ENCODE peak calls at places on chromosomes 16 and 17, in five cellular contexts. F is esophagus muscularis mucosa; M is testis; H is transverse colon; O is CD8-positive, alpha-beta T cell. Q is an unnamed sample. For H3K4me1, the result is how much of the 10 kb centered on the place peaks cover.

GRCh38 chr16:59635674-59636073 is 901.6 kb upstream of the GOT2 start:
- DNase-seq in M (no peak), F (no peak), O (no peak), H (no peak), Q (no peak)

GRCh38 chr16:9003322-9003721 is 39.6 kb upstream of the USP7 start:
- DNase-seq in O (no peak), H (peak), M (no peak), F (no peak), Q (no peak)

GRCh38 chr17:15999974-16000827 is 577 bp downstream of the TTC19 start:
- DNase-seq in M (peak), O (peak), H (no peak), F (no peak), Q (no peak)

GRCh38 chr17:64343833-64344637 is 46.6 kb downstream of the PECAM1 start:
- DNase-seq in M (peak), O (no peak), F (no peak), H (peak), Q (peak)

GRCh38 chr17:4201231-4201630 is 58.2 kb downstream of the CYB5D2 start:
- DNase-seq in H (no peak), O (no peak), M (no peak), F (no peak), Q (no peak)

GRCh38 chr17:65522751-65523404 is 38.6 kb downstream of the AXIN2 start:
- DNase-seq in O (no peak), M (no peak), H (no peak), F (no peak), Q (no peak)

GRCh38 chr16:58628845-58629680 is 563 bp downstream of the CNOT1 start:
- DNase-seq in O (peak), F (peak), H (peak), M (peak), Q (peak)

GRCh38 chr17:67718325-67718941 is 697 bp downstream of the NOL11 start:
- DNase-seq in F (no peak), O (peak), M (no peak), H (peak), Q (no peak)

GRCh38 chr17:83062818-83063671 is 16.4 kb upstream of the METRNL start:
- DNase-seq in F (no peak), O (no peak), H (peak), M (peak), Q (no peak)

GRCh38 chr17:19317359-19318095 is 45.0 kb downstream of the B9D1 start:
- DNase-seq in M (peak), F (no peak), O (no peak), H (peak), Q (no peak)

GRCh38 chr16:47634126-47634525 is 173.0 kb downstream of the PHKB start:
- DNase-seq in O (no peak), F (no peak), H (no peak), M (no peak), Q (no peak)

GRCh38 chr16:48102083-48103008 is 53.4 kb downstream of the ABCC12 start:
- DNase-seq in O (no peak), M (no peak), H (no peak), F (no peak), Q (no peak)

GRCh38 chr16:22685162-22685830 is 128.7 kb upstream of the HS3ST2 start:
- DNase-seq in M (peak), O (no peak), F (no peak), H (peak), Q (peak)

GRCh38 chr17:46811978-46812583 is 6.4 kb downstream of the WNT3 start:
- DNase-seq in F (no peak), M (no peak), H (no peak), O (no peak), Q (no peak)

GRCh38 chr17:17946104-17946503 is 26.1 kb downstream of the TOM1L2 start:
- DNase-seq in H (no peak), F (no peak), M (no peak), O (no peak), Q (no peak)

GRCh38 chr17:45790296-45790922 is 6.3 kb downstream of the CRHR1 start:
- DNase-seq in O (no peak), F (no peak), H (no peak), M (no peak), Q (no peak)

GRCh38 chr17:2059837-2060658 is 5.1 kb downstream of the HIC1 start:
- DNase-seq in F (no peak), O (no peak), H (no peak), M (no peak), Q (no peak)

GRCh38 chr16:666572-666971 is 1.4 kb upstream of the RHOT2 start:
- DNase-seq in O (no peak), F (no peak), H (no peak), M (no peak), Q (no peak)

GRCh38 chr16:669666-670065 is 1.7 kb downstream of the RHOT2 start:
- DNase-seq in M (no peak), O (no peak), H (no peak), F (no peak), Q (no peak)

GRCh38 chr16:668519-669171 is 713 bp downstream of the RHOT2 start:
- DNase-seq in H (no peak), M (no peak), O (no peak), F (no peak), Q (no peak)

GRCh38 chr16:667780-668518 is at the start of gene RHOT2:
- DNase-seq in H (peak), F (peak), O (peak), M (peak), Q (peak)

DNA sequence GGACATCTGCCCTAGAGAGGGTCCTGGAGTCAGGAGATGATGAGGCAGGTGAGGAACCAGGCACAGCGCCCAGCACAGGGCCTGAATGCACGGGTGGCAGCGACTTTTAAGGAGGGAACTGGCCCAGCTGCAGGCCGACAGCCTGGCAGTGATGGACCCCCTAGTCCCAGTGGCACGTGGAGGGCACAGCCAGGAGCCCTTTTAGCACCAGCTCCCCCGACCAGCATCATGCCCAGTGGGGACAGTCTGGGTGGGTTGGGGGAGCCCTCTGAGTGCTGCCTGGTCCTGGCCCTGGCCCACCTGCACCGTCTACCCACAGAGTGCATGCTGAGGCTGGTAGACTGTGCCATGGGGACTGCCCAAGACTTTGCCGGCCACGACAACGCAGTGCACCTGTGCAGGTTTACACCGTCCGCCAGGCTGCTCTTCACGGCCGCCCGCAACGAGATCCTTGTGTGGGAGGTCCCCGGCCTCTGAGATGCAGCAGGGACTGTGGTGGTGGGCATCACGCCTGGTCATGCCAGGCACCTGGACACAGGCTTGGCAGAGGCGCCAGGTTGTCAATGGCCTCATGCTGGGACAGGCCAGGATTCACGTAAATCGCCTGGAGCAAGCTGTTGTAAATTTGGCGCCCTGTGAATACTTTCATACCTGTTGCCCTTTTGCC is 686 bp upstream of the RHOT2 start:
- DNase-seq in F (no peak), O (no peak), M (no peak), H (no peak), Q (no peak)
- H3K4me3 ChIP-seq in F (peak), O (peak), M (peak), H (no peak), Q (no peak)

GRCh38 chr16:68993885-68994284 is 111.6 kb upstream of the HAS3 start:
- DNase-seq in M (no peak), H (no peak), F (no peak), O (no peak), Q (no peak)

GRCh38 chr16:68992521-68992920 is 112.9 kb upstream of the HAS3 start:
- DNase-seq in F (no peak), O (no peak), H (no peak), M (no peak), Q (no peak)

GRCh38 chr16:68994324-68994723 is 111.1 kb upstream of the HAS3 start:
- DNase-seq in H (no peak), O (no peak), F (no peak), M (no peak), Q (no peak)

GRCh38 chr16:68995011-68995504 is 110.4 kb upstream of the HAS3 start:
- DNase-seq in O (no peak), F (peak), H (no peak), M (peak), Q (no peak)

DNA sequence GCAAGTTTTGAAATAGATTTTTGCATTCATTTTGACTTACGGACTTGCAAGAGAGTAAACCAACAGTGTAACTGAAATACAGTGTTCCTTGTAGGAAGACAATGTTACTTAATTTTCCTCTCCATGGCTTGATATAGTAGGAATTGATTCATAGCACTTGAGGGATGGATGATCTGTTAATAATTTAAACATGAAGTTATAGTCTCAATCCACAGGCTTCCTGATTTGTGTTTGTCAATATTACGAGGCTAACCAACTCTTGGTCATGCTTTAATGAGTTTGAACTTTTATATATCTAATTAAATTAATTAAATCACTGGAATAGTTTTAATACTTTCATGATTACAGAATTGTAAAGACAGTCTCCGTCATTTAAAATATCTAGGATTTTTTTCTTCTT is 112.0 kb upstream of the HAS3 start:
- DNase-seq in M (no peak), F (no peak), H (no peak), O (no peak), Q (no peak)
- H3K4me1 ChIP-seq in M (under half), F (under half), H (under half), O (under half), Q (under half)

DNA sequence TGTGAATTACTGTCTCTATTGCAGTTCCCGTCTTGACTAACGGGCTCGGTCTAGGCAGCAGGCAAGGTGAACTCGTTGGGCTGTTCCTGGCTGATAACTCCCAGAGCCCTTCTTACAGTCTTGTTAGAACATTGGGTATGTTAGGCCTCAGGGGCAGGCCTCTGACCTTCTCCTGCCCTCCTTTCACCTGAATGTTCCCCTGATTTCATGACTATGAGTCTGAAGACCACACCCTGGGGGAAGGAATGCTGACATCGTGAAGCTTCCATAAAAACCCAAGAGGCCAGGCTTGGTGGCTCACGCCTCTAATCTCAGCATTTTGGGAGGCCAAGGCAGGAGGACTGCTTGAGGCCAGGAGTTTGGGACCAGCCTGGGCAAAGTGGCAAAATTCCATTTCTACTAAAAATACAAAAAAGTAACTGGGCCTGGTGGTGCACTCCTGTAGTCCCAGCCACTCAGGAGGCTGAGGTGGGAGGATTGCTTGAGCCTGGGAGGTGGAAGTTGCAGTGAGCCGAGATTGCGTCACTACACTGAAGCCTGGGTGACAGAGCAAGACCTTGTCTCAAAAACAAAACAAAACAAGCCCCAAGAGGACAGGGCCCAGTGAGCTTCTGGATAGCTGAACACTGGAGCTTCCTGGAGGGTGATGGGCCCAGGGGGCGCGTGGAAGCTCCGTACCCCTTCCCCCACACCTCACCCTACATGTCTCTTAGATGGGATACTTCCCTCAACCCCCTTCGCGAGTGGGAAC is 47.8 kb upstream of the FBXO47 start:
- DNase-seq in M (no peak), O (no peak), F (no peak), H (no peak), Q (no peak)
- H3K27ac ChIP-seq in M (no peak), O (no peak), F (peak), H (no peak), Q (peak)

GRCh38 chr17:48542114-48542955 is 2.6 kb downstream of the HOXB2 start:
- DNase-seq in O (no peak), M (peak), H (no peak), F (no peak), Q (no peak)
- H3K4me3 ChIP-seq in O (peak), M (peak), H (peak), F (peak), Q (peak)

GRCh38 chr16:27528294-27528693 is 21.4 kb downstream of the GTF3C1 start:
- DNase-seq in H (no peak), F (no peak), O (no peak), M (no peak), Q (no peak)

GRCh38 chr16:27529962-27530361 is 19.8 kb downstream of the GTF3C1 start:
- DNase-seq in H (no peak), O (no peak), M (no peak), F (no peak), Q (no peak)

GRCh38 chr16:27531186-27531585 is 18.5 kb downstream of the GTF3C1 start:
- DNase-seq in O (no peak), F (no peak), H (no peak), M (no peak), Q (no peak)

GRCh38 chr16:27532088-27532810 is 17.5 kb downstream of the GTF3C1 start:
- DNase-seq in O (no peak), M (no peak), F (no peak), H (no peak), Q (no peak)
- H3K4me1 ChIP-seq in O (under half), M (under half), F (under half), H (under half), Q (under half)

GRCh38 chr17:5565808-5566207 is 18.5 kb downstream of the NLRP1 start:
- DNase-seq in H (no peak), O (no peak), M (no peak), F (no peak), Q (no peak)

DNA sequence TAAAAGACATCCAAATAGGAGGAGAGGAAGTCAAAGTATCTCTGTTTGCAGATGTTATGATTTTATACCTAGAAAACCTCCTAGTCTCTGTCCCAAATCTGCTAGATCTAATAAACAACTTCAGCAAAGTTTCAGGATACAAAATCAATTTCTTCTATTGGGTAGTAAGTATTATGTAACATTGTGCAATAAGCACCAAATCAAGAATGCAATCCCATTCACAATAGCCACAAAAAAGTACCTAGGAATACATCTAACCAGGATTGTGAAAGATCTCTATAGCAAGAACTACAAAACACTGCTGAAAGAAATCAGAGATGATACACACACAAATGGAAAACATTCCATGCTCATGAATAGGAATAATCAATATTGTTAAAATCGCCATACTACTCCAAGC is 13.0 kb downstream of the NLRP1 start:
- DNase-seq in F (no peak), O (no peak), M (no peak), H (no peak), Q (no peak)
- H3K27ac ChIP-seq in F (no peak), O (no peak), M (no peak), H (no peak), Q (no peak)

GRCh38 chr17:71163813-71164122 is 957.1 kb upstream of the SOX9 start:
- DNase-seq in O (no peak), M (no peak), H (no peak), F (no peak), Q (no peak)
- H3K4me3 ChIP-seq in O (no peak), M (no peak), H (no peak), F (no peak), Q (no peak)

Q was measured in lung.